ENCODE peak calls at places on chromosomes 2 and 18, in seven cellular contexts. Y is effector memory CD4-positive, alpha-beta T cell; G is IMR-90; L is GM23248; X is MM.1S; M is astrocyte; J is CD4-positive, CD25-positive, alpha-beta regulatory T cell. F is an unnamed sample.

GRCh38 chr2:11715987-11716652 is 30.3 kb upstream of the LPIN1 start:
- DNase-seq in Y (no peak), G (no peak), L (no peak), X (no peak), M (no peak), J (no peak), F (no peak)

GRCh38 chr2:175180701-175181103 is 808 bp downstream of the ATP5MC3 start:
- DNase-seq in Y (peak), G (peak), L (peak), X (peak), M (peak), J (peak), F (peak)

GRCh38 chr18:55546873-55547704 is 40.9 kb downstream of the TCF4 start:
- DNase-seq in Y (no peak), G (peak), L (peak), X (no peak), M (peak), J (no peak), F (peak)

GRCh38 chr2:32495139-32495538 is 132.7 kb upstream of the TTC27 start:
- DNase-seq in Y (no peak), G (peak), L (no peak), X (no peak), M (peak), J (no peak), F (no peak)

GRCh38 chr2:181281206-181281832 is 175.9 kb upstream of the ITGA4 start:
- DNase-seq in Y (no peak), G (no peak), L (no peak), X (peak), M (peak), J (no peak), F (no peak)

GRCh38 chr2:189821953-189822748 is 37.9 kb downstream of the PMS1 start:
- DNase-seq in Y (no peak), G (peak), L (peak), X (no peak), M (peak), J (no peak), F (no peak)

GRCh38 chr18:76231402-76231801 is 263.6 kb downstream of the ZNF516 start:
- DNase-seq in Y (no peak), G (no peak), L (no peak), X (no peak), M (no peak), J (no peak), F (no peak)

GRCh38 chr2:120747706-120748105 is 12.0 kb downstream of the GLI2 start:
- DNase-seq in Y (no peak), G (no peak), L (no peak), X (no peak), M (no peak), J (no peak), F (no peak)

GRCh38 chr18:24629926-24630325 is 169.5 kb downstream of the HRH4 start:
- DNase-seq in Y (no peak), G (no peak), L (no peak), X (no peak), M (no peak), J (no peak), F (no peak)

GRCh38 chr18:77870894-77871293 is 621.2 kb downstream of the GALR1 start:
- DNase-seq in Y (no peak), G (no peak), L (no peak), X (no peak), M (no peak), J (no peak), F (no peak)

GRCh38 chr2:120662746-120663145 is 72.9 kb upstream of the GLI2 start:
- DNase-seq in Y (no peak), G (no peak), L (no peak), X (no peak), M (no peak), J (no peak), F (no peak)

GRCh38 chr2:37870829-37871228 is 54.3 kb upstream of the RMDN2 start:
- DNase-seq in Y (no peak), G (peak), L (no peak), X (no peak), M (peak), J (no peak), F (no peak)

GRCh38 chr2:11477994-11478393 is 12.0 kb upstream of the E2F6 start:
- DNase-seq in Y (peak), G (peak), L (peak), X (peak), M (peak), J (peak), F (peak)

GRCh38 chr2:25073025-25073424 is 31.1 kb downstream of the EFR3B start:
- DNase-seq in Y (no peak), G (no peak), L (no peak), X (no peak), M (no peak), J (no peak), F (no peak)

GRCh38 chr2:12720181-12720580 is 3.4 kb downstream of the TRIB2 start:
- DNase-seq in Y (no peak), G (peak), L (peak), X (no peak), M (no peak), J (no peak), F (no peak)

GRCh38 chr18:48818329-48819254 is 132.2 kb downstream of the SMAD7 start:
- DNase-seq in Y (no peak), G (no peak), L (no peak), X (no peak), M (no peak), J (no peak), F (no peak)

GRCh38 chr2:45647986-45648520 is 3.4 kb upstream of the PRKCE start:
- DNase-seq in Y (no peak), G (no peak), L (peak), X (no peak), M (no peak), J (no peak), F (no peak)

GRCh38 chr2:81901017-81901416 is 1596.5 kb upstream of the LRRTM1 start:
- DNase-seq in Y (no peak), G (no peak), L (no peak), X (peak), M (no peak), J (no peak), F (no peak)

GRCh38 chr18:60020107-60020925 is 120.5 kb downstream of the PMAIP1 start:
- DNase-seq in Y (no peak), G (peak), L (peak), X (no peak), M (peak), J (no peak), F (peak)

GRCh38 chr2:202555354-202555753 is 79.4 kb upstream of the FAM117B start:
- DNase-seq in Y (no peak), G (no peak), L (no peak), X (no peak), M (no peak), J (no peak), F (no peak)

GRCh38 chr2:40240067-40240466 is 211.8 kb downstream of the SLC8A1 start:
- DNase-seq in Y (no peak), G (peak), L (peak), X (no peak), M (peak), J (no peak), F (peak)

GRCh38 chr2:206068207-206068606 is 17.8 kb downstream of the INO80D start:
- DNase-seq in Y (no peak), G (no peak), L (no peak), X (no peak), M (no peak), J (no peak), F (no peak)

GRCh38 chr2:186558512-186559276 is 31.2 kb upstream of the ITGAV start:
- DNase-seq in Y (no peak), G (peak), L (peak), X (no peak), M (peak), J (no peak), F (no peak)

GRCh38 chr2:240432820-240433801 is 2.4 kb upstream of the GPC1 start:
- DNase-seq in Y (no peak), G (no peak), L (no peak), X (no peak), M (no peak), J (no peak), F (no peak)

GRCh38 chr2:174634130-174635014 is 36.8 kb upstream of the WIPF1 start:
- DNase-seq in Y (peak), G (peak), L (peak), X (peak), M (no peak), J (peak), F (no peak)

GRCh38 chr2:25851740-25852503 is 26.4 kb downstream of the ASXL2 start:
- DNase-seq in Y (no peak), G (peak), L (peak), X (peak), M (peak), J (peak), F (peak)

GRCh38 chr2:132609101-132609890 is 60.7 kb downstream of the LYPD1 start:
- DNase-seq in Y (no peak), G (no peak), L (no peak), X (no peak), M (no peak), J (no peak), F (no peak)

GRCh38 chr2:33436083-33436482 is 40.4 kb upstream of the RASGRP3 start:
- DNase-seq in Y (no peak), G (no peak), L (no peak), X (no peak), M (no peak), J (no peak), F (no peak)

GRCh38 chr2:20640411-20641122 is 10.3 kb downstream of the HS1BP3 start:
- DNase-seq in Y (no peak), G (no peak), L (no peak), X (no peak), M (no peak), J (no peak), F (no peak)

GRCh38 chr2:38554973-38555595 is 47.6 kb downstream of the HNRNPLL start:
- DNase-seq in Y (no peak), G (peak), L (peak), X (no peak), M (no peak), J (no peak), F (peak)

GRCh38 chr18:79523738-79524180 is 128.0 kb downstream of the NFATC1 start:
- DNase-seq in Y (peak), G (no peak), L (no peak), X (no peak), M (peak), J (peak), F (no peak)

GRCh38 chr2:142316049-142316448 is 185.2 kb upstream of the LRP1B start:
- DNase-seq in Y (no peak), G (no peak), L (no peak), X (no peak), M (no peak), J (no peak), F (peak)

GRCh38 chr2:46643493-46643892 is 164.1 kb downstream of the TMEM247 start:
- DNase-seq in Y (no peak), G (no peak), L (no peak), X (peak), M (no peak), J (no peak), F (peak)

GRCh38 chr2:123958011-123958410 is 67.1 kb upstream of the CNTNAP5 start:
- DNase-seq in Y (no peak), G (no peak), L (peak), X (no peak), M (no peak), J (no peak), F (no peak)

GRCh38 chr18:56652802-56653201 is 1.6 kb downstream of the WDR7 start:
- DNase-seq in Y (no peak), G (no peak), L (no peak), X (no peak), M (no peak), J (no peak), F (no peak)

GRCh38 chr2:3725002-3725401 is 21.6 kb downstream of the DCDC2C start:
- DNase-seq in Y (no peak), G (no peak), L (no peak), X (no peak), M (no peak), J (no peak), F (no peak)

GRCh38 chr2:205564761-205565160 is 117.5 kb upstream of the NRP2 start:
- DNase-seq in Y (no peak), G (no peak), L (no peak), X (no peak), M (no peak), J (no peak), F (no peak)

GRCh38 chr18:55000529-55000928 is 41.3 kb upstream of the CCDC68 start:
- DNase-seq in Y (no peak), G (no peak), L (no peak), X (no peak), M (no peak), J (no peak), F (no peak)

DNA sequence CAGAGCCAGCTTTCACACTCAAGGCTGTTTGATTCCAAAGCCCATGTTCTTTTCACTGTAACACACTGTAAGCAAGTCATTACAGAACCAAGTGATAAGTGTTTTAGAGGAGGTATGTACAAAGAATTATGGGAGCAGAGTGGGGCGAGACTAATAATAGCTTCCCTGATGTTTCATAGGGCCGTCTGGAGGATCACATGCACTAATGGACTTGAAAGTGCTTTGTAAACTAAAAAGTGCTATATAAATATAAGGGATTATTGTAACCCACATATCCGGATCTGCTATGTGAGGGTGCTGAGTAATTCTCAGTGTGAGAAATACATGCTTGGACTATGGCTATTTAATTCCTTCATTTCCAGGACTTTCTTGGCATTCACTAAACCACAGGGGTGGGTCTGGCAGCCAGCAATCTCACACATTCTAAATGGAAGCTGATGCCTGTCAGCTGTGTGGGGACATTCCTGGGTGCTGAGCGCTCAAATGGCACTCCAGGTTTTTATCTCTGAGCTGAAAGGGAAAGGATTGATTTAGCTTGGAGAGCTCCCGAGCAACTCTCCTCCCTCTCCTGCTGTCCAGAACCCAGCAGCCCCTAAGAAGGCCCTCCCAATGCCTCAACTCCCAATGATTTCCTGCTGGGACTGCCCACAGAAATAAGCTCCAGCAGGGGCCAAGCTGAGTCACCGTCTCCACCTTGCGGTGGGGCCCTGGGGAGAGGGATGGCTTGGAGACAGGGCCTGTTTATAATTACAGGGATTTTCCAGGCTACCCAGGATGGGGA is 222.8 kb downstream of the SOX11 start:
- DNase-seq in Y (no peak), G (peak), L (peak), X (peak), M (peak), J (no peak), F (peak)
- H3K27ac ChIP-seq in Y (no peak), G (peak), L (no peak), X (no peak), M (peak), J (no peak), F (peak)

GRCh38 chr2:108589372-108589771 is 55.1 kb downstream of the LIMS1 start:
- DNase-seq in Y (no peak), G (no peak), L (no peak), X (no peak), M (no peak), J (no peak), F (no peak)

GRCh38 chr2:108587621-108588020 is 53.4 kb downstream of the LIMS1 start:
- DNase-seq in Y (no peak), G (peak), L (peak), X (no peak), M (peak), J (no peak), F (no peak)

GRCh38 chr2:108588070-108588668 is 53.9 kb downstream of the LIMS1 start:
- DNase-seq in Y (no peak), G (no peak), L (peak), X (peak), M (no peak), J (no peak), F (no peak)

GRCh38 chr2:108591163-108591562 is 56.9 kb downstream of the LIMS1 start:
- DNase-seq in Y (no peak), G (no peak), L (no peak), X (no peak), M (no peak), J (no peak), F (no peak)

DNA sequence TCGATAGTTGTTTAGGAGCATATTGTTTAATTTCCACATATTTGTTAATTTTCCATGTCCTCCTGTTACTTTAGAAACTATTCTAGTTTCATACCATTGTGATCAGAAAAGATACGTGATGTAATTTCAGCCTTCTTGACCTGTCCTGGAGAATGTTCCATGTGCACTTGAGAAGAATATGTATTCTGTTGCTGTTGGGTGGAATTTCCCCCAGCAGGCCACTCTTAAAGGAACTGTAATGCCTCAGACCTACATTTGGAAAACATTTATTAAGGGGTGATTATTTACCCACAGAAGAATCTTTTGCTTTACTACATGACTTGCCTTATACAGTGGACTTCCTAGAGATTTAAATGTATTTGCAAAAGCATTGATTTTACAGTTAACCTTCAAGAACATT is 55.5 kb downstream of the LIMS1 start:
- DNase-seq in Y (no peak), G (no peak), L (no peak), X (no peak), M (peak), J (no peak), F (no peak)
- H3K4me3 ChIP-seq in Y (no peak), G (no peak), L (no peak), X (peak), M (no peak), J (peak), F (no peak)

DNA sequence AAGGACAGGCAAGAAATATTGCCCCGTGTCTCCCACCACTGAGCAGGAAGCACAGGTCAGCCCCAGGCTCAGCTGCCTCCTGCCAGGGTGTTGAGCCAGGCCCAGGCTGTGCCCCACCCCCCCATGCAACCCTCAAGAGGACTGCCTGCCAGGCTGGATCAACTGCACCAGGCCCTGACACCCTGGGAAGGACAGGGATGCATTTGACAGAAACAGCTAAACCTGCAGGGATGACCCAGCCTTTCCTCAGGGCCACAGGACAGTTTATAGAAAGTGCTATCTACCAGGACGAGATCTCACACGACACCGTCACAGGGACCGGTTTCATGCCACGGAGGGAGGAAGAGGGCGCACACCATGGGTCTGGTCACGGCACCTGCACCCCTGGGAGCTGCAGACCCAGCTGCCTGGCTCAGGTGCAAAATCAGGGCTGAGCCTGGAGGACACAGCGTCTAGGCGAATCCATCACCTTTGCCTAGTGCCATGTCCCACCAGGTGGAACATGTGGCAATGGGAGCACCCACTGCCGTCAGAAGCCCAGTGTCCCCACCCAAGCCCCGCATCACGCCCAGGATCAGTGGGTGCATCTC is 89.7 kb downstream of the TMEM18 start:
- DNase-seq in Y (no peak), G (no peak), L (no peak), X (no peak), M (no peak), J (no peak), F (no peak)
- H3K27ac ChIP-seq in Y (no peak), G (no peak), L (no peak), X (no peak), M (no peak), J (no peak), F (no peak)

GRCh38 chr18:62739911-62740310 is 24.6 kb downstream of the PHLPP1 start:
- DNase-seq in Y (no peak), G (no peak), L (no peak), X (no peak), M (no peak), J (no peak), F (no peak)

GRCh38 chr18:62738638-62739037 is 23.3 kb downstream of the PHLPP1 start:
- DNase-seq in Y (no peak), G (no peak), L (no peak), X (peak), M (no peak), J (no peak), F (no peak)

GRCh38 chr18:62741118-62741566 is 25.8 kb downstream of the PHLPP1 start:
- DNase-seq in Y (no peak), G (peak), L (peak), X (no peak), M (peak), J (no peak), F (peak)

GRCh38 chr18:62744076-62744705 is 28.9 kb downstream of the PHLPP1 start:
- DNase-seq in Y (no peak), G (peak), L (peak), X (no peak), M (no peak), J (no peak), F (no peak)

DNA sequence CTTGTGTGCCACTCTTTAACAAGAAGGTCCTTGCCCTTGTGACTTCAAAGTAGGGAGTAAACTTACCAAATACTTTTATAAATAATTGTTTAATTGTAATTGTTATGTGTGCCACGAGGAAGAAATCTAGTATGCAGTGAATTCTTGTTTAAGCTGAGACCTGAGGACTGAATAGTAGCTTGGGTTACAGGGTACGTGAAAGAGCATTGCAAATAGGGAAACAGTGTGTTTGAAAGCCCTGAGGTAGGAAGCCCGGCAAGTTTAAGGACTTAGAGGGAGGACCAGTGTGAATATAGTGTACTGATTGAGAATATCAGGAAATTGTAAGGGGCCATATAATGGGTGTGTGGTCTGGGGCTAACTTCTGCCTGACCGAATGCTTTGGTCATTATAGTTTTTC is 26.2 kb downstream of the PHLPP1 start:
- DNase-seq in Y (no peak), G (no peak), L (no peak), X (no peak), M (no peak), J (no peak), F (no peak)
- H3K4me3 ChIP-seq in Y (no peak), G (no peak), L (no peak), X (no peak), M (no peak), J (no peak), F (no peak)

GRCh38 chr18:13276530-13277520 is 58.3 kb downstream of the LDLRAD4 start:
- DNase-seq in Y (no peak), G (no peak), L (no peak), X (no peak), M (peak), J (peak), F (no peak)
- H3K27ac ChIP-seq in Y (peak), G (no peak), L (no peak), X (no peak), M (no peak), J (peak), F (no peak)

GRCh38 chr18:61606759-61607158 is 273.5 kb downstream of the CDH20 start:
- DNase-seq in Y (no peak), G (peak), L (peak), X (no peak), M (peak), J (no peak), F (peak)
- H3K4me3 ChIP-seq in Y (no peak), G (peak), L (peak), X (no peak), M (peak), J (no peak), F (peak)